ENCODE peak calls at places on chromosomes 11 and 22, in nine cellular contexts. One of them, this sample, is unnamed. For H3K27me3, the result is how much of the 10 kb centered on the place peaks cover.

GRCh38 chr22:41445171-41446056 is 1.2 kb downstream of the TOB2 start:
- DNase-seq in mammary epithelial cell: peak
- DNase-seq in K562: peak
- DNase-seq in PC-3: peak
- DNase-seq in SK-N-SH: no peak
- DNase-seq in colonic mucosa: peak
- DNase-seq in astrocyte: no peak
- DNase-seq in neuronal stem cell: peak
- DNase-seq in fibroblast of lung: no peak
- DNase-seq in this sample: peak

GRCh38 chr11:67449116-67449844 is 3.2 kb downstream of the GPR152 start:
- DNase-seq in mammary epithelial cell: no peak
- DNase-seq in K562: no peak
- DNase-seq in PC-3: no peak
- DNase-seq in SK-N-SH: no peak
- DNase-seq in colonic mucosa: no peak
- DNase-seq in astrocyte: no peak
- DNase-seq in neuronal stem cell: no peak
- DNase-seq in fibroblast of lung: no peak
- DNase-seq in this sample: no peak

GRCh38 chr11:30753504-30753903 is 167.4 kb upstream of the MPPED2 start:
- DNase-seq in mammary epithelial cell: no peak
- DNase-seq in K562: no peak
- DNase-seq in PC-3: no peak
- DNase-seq in SK-N-SH: no peak
- DNase-seq in colonic mucosa: no peak
- DNase-seq in astrocyte: no peak
- DNase-seq in neuronal stem cell: no peak
- DNase-seq in fibroblast of lung: no peak
- DNase-seq in this sample: no peak

GRCh38 chr11:76148941-76149613 is 57.2 kb downstream of the WNT11 start:
- DNase-seq in mammary epithelial cell: no peak
- DNase-seq in K562: no peak
- DNase-seq in PC-3: peak
- DNase-seq in SK-N-SH: no peak
- DNase-seq in colonic mucosa: peak
- DNase-seq in astrocyte: no peak
- DNase-seq in neuronal stem cell: no peak
- DNase-seq in fibroblast of lung: no peak
- DNase-seq in this sample: no peak

GRCh38 chr11:126317681-126318641 is 14.1 kb downstream of the DCPS start:
- DNase-seq in mammary epithelial cell: peak
- DNase-seq in K562: no peak
- DNase-seq in PC-3: no peak
- DNase-seq in SK-N-SH: peak
- DNase-seq in colonic mucosa: peak
- DNase-seq in astrocyte: peak
- DNase-seq in neuronal stem cell: no peak
- DNase-seq in fibroblast of lung: peak
- DNase-seq in this sample: peak

GRCh38 chr22:40855104-40855959 is 1.1 kb downstream of the ST13 start:
- DNase-seq in mammary epithelial cell: peak
- DNase-seq in K562: peak
- DNase-seq in PC-3: no peak
- DNase-seq in SK-N-SH: no peak
- DNase-seq in colonic mucosa: no peak
- DNase-seq in astrocyte: no peak
- DNase-seq in neuronal stem cell: no peak
- DNase-seq in fibroblast of lung: peak
- DNase-seq in this sample: peak

GRCh38 chr11:214083-214482 is 6.6 kb downstream of the RIC8A start:
- DNase-seq in mammary epithelial cell: no peak
- DNase-seq in K562: no peak
- DNase-seq in PC-3: no peak
- DNase-seq in SK-N-SH: no peak
- DNase-seq in colonic mucosa: no peak
- DNase-seq in astrocyte: no peak
- DNase-seq in neuronal stem cell: no peak
- DNase-seq in fibroblast of lung: no peak
- DNase-seq in this sample: no peak

GRCh38 chr11:114399903-114400221 is 449 bp downstream of the C11orf71 start:
- DNase-seq in mammary epithelial cell: no peak
- DNase-seq in K562: peak
- DNase-seq in PC-3: no peak
- DNase-seq in SK-N-SH: no peak
- DNase-seq in colonic mucosa: no peak
- DNase-seq in astrocyte: no peak
- DNase-seq in neuronal stem cell: no peak
- DNase-seq in fibroblast of lung: no peak
- DNase-seq in this sample: peak

GRCh38 chr22:46097268-46097900 is 52.9 kb upstream of the PPARA start:
- DNase-seq in mammary epithelial cell: no peak
- DNase-seq in K562: no peak
- DNase-seq in PC-3: no peak
- DNase-seq in SK-N-SH: no peak
- DNase-seq in colonic mucosa: no peak
- DNase-seq in astrocyte: no peak
- DNase-seq in neuronal stem cell: no peak
- DNase-seq in fibroblast of lung: no peak
- DNase-seq in this sample: no peak

GRCh38 chr11:64569300-64569970 is 21.6 kb upstream of the SLC22A12 start:
- DNase-seq in mammary epithelial cell: no peak
- DNase-seq in K562: no peak
- DNase-seq in PC-3: no peak
- DNase-seq in SK-N-SH: peak
- DNase-seq in colonic mucosa: no peak
- DNase-seq in astrocyte: no peak
- DNase-seq in neuronal stem cell: no peak
- DNase-seq in fibroblast of lung: no peak
- DNase-seq in this sample: no peak

GRCh38 chr11:115905331-115905730 is 401.1 kb upstream of the CADM1 start:
- DNase-seq in mammary epithelial cell: peak
- DNase-seq in K562: no peak
- DNase-seq in PC-3: no peak
- DNase-seq in SK-N-SH: no peak
- DNase-seq in colonic mucosa: no peak
- DNase-seq in astrocyte: peak
- DNase-seq in neuronal stem cell: no peak
- DNase-seq in fibroblast of lung: peak
- DNase-seq in this sample: no peak
- H3K27me3 ChIP-seq in mammary epithelial cell: under half
- H3K27me3 ChIP-seq in K562: under half
- H3K27me3 ChIP-seq in PC-3: under half
- H3K27me3 ChIP-seq in SK-N-SH: under half
- H3K27me3 ChIP-seq in colonic mucosa: under half
- H3K27me3 ChIP-seq in astrocyte: under half
- H3K27me3 ChIP-seq in neuronal stem cell: under half
- H3K27me3 ChIP-seq in fibroblast of lung: under half
- H3K27me3 ChIP-seq in this sample: under half

GRCh38 chr22:19710020-19710768 is 4.1 kb upstream of the SEPTIN5 start:
- DNase-seq in mammary epithelial cell: no peak
- DNase-seq in K562: no peak
- DNase-seq in PC-3: no peak
- DNase-seq in SK-N-SH: no peak
- DNase-seq in colonic mucosa: no peak
- DNase-seq in astrocyte: no peak
- DNase-seq in neuronal stem cell: no peak
- DNase-seq in fibroblast of lung: no peak
- DNase-seq in this sample: no peak
- H3K9ac ChIP-seq in mammary epithelial cell: no peak
- H3K9ac ChIP-seq in K562: peak
- H3K9ac ChIP-seq in PC-3: no peak
- H3K9ac ChIP-seq in SK-N-SH: no peak
- H3K9ac ChIP-seq in colonic mucosa: no peak
- H3K9ac ChIP-seq in astrocyte: no peak
- H3K9ac ChIP-seq in neuronal stem cell: no peak
- H3K9ac ChIP-seq in fibroblast of lung: no peak
- H3K9ac ChIP-seq in this sample: no peak

DNA sequence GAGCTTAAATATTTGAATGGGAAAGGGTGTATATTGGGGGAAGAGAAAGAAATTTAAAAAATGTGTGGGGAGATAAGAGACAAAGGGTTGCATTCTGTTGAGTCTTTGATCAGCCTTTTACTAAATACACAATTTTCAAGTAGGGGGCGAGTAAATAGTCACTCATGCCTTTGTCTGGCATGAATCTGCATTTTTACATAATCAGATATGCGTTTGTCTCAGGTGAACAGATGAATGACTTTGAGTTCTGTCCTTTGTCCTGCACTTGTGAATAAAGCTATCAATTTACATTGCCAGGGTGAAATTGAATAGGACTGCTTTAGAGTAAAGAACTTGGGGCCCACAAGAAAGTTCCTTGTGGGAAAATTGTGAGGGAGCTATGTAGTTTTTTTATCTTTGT is 523.6 kb upstream of the LUZP2 start:
- DNase-seq in mammary epithelial cell: no peak
- DNase-seq in K562: no peak
- DNase-seq in PC-3: no peak
- DNase-seq in SK-N-SH: no peak
- DNase-seq in colonic mucosa: no peak
- DNase-seq in astrocyte: peak
- DNase-seq in neuronal stem cell: no peak
- DNase-seq in fibroblast of lung: no peak
- DNase-seq in this sample: no peak
- H3K4me3 ChIP-seq in mammary epithelial cell: no peak
- H3K4me3 ChIP-seq in K562: no peak
- H3K4me3 ChIP-seq in PC-3: no peak
- H3K4me3 ChIP-seq in SK-N-SH: no peak
- H3K4me3 ChIP-seq in colonic mucosa: no peak
- H3K4me3 ChIP-seq in astrocyte: no peak
- H3K4me3 ChIP-seq in neuronal stem cell: no peak
- H3K4me3 ChIP-seq in fibroblast of lung: no peak
- H3K4me3 ChIP-seq in this sample: no peak

GRCh38 chr22:26339755-26340154 is 89.3 kb upstream of the ASPHD2 start:
- DNase-seq in mammary epithelial cell: no peak
- DNase-seq in K562: no peak
- DNase-seq in PC-3: no peak
- DNase-seq in SK-N-SH: no peak
- DNase-seq in colonic mucosa: no peak
- DNase-seq in astrocyte: no peak
- DNase-seq in neuronal stem cell: no peak
- DNase-seq in fibroblast of lung: no peak
- DNase-seq in this sample: no peak
- H3K27me3 ChIP-seq in mammary epithelial cell: under half
- H3K27me3 ChIP-seq in K562: under half
- H3K27me3 ChIP-seq in PC-3: under half
- H3K27me3 ChIP-seq in SK-N-SH: under half
- H3K27me3 ChIP-seq in colonic mucosa: under half
- H3K27me3 ChIP-seq in astrocyte: under half
- H3K27me3 ChIP-seq in neuronal stem cell: under half
- H3K27me3 ChIP-seq in fibroblast of lung: under half
- H3K27me3 ChIP-seq in this sample: half or more

DNA sequence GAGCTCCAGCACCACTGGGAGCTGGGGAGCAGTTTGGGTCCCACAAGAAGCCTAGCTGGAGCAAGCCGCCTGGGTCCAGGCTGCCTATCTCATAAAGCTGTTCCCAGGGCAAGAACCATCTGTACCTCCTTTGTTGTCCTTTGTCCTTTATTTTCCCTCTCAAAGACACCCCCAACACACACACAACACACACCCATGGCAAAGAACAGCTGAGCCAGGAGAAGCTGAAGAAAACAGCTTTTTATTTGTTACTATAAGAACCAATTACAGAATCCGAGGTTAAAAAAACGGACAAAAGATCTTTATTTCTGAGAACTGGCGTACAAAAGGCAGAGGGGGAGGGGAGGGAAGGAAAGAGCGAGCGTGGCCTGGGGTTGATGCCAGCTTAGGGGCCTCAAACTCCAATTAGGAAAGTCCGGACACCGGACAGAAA is 1.7 kb upstream of the TUT1 start:
- DNase-seq in mammary epithelial cell: no peak
- DNase-seq in K562: no peak
- DNase-seq in PC-3: no peak
- DNase-seq in SK-N-SH: no peak
- DNase-seq in colonic mucosa: no peak
- DNase-seq in astrocyte: no peak
- DNase-seq in neuronal stem cell: no peak
- DNase-seq in fibroblast of lung: no peak
- DNase-seq in this sample: no peak
- H3K9ac ChIP-seq in mammary epithelial cell: no peak
- H3K9ac ChIP-seq in K562: peak
- H3K9ac ChIP-seq in PC-3: no peak
- H3K9ac ChIP-seq in SK-N-SH: no peak
- H3K9ac ChIP-seq in colonic mucosa: no peak
- H3K9ac ChIP-seq in astrocyte: peak
- H3K9ac ChIP-seq in neuronal stem cell: no peak
- H3K9ac ChIP-seq in fibroblast of lung: no peak
- H3K9ac ChIP-seq in this sample: peak

GRCh38 chr22:32409977-32410376 is 2.1 kb downstream of the RTCB start:
- DNase-seq in mammary epithelial cell: no peak
- DNase-seq in K562: no peak
- DNase-seq in PC-3: no peak
- DNase-seq in SK-N-SH: no peak
- DNase-seq in colonic mucosa: peak
- DNase-seq in astrocyte: no peak
- DNase-seq in neuronal stem cell: no peak
- DNase-seq in fibroblast of lung: no peak
- DNase-seq in this sample: no peak
- H3K4me3 ChIP-seq in mammary epithelial cell: no peak
- H3K4me3 ChIP-seq in K562: no peak
- H3K4me3 ChIP-seq in PC-3: no peak
- H3K4me3 ChIP-seq in SK-N-SH: no peak
- H3K4me3 ChIP-seq in colonic mucosa: no peak
- H3K4me3 ChIP-seq in astrocyte: no peak
- H3K4me3 ChIP-seq in neuronal stem cell: no peak
- H3K4me3 ChIP-seq in fibroblast of lung: no peak
- H3K4me3 ChIP-seq in this sample: no peak

GRCh38 chr11:128894685-128895084 is 3.5 kb downstream of the KCNJ5 start:
- DNase-seq in mammary epithelial cell: no peak
- DNase-seq in K562: peak
- DNase-seq in PC-3: no peak
- DNase-seq in SK-N-SH: peak
- DNase-seq in colonic mucosa: peak
- DNase-seq in astrocyte: no peak
- DNase-seq in neuronal stem cell: no peak
- DNase-seq in fibroblast of lung: no peak
- DNase-seq in this sample: no peak
- H3K27me3 ChIP-seq in mammary epithelial cell: under half
- H3K27me3 ChIP-seq in K562: under half
- H3K27me3 ChIP-seq in PC-3: under half
- H3K27me3 ChIP-seq in SK-N-SH: under half
- H3K27me3 ChIP-seq in colonic mucosa: under half
- H3K27me3 ChIP-seq in astrocyte: under half
- H3K27me3 ChIP-seq in neuronal stem cell: under half
- H3K27me3 ChIP-seq in fibroblast of lung: under half
- H3K27me3 ChIP-seq in this sample: under half

DNA sequence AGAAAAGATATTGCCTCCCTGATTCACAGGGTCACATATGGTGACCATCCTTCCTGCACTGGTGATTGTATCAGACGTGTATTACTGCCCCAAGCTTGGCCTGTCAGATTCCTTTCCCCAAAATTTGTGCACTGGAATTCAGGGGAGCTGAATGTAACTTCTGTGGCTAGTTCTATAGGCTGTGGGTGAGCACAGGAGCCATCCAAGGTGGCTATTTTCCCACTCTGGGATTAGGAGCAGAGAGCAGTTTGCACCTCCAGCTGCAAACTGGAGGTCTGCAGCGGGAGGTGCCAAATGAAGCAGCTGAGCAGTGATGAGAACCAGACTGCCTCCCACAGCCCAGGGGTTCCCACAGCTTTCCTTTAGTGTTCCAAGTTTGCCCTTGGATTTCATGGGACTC is 124.2 kb upstream of the PITPNB start:
- DNase-seq in mammary epithelial cell: no peak
- DNase-seq in K562: no peak
- DNase-seq in PC-3: no peak
- DNase-seq in SK-N-SH: peak
- DNase-seq in colonic mucosa: no peak
- DNase-seq in astrocyte: no peak
- DNase-seq in neuronal stem cell: no peak
- DNase-seq in fibroblast of lung: no peak
- DNase-seq in this sample: no peak
- H3K9ac ChIP-seq in mammary epithelial cell: no peak
- H3K9ac ChIP-seq in K562: no peak
- H3K9ac ChIP-seq in PC-3: no peak
- H3K9ac ChIP-seq in SK-N-SH: no peak
- H3K9ac ChIP-seq in colonic mucosa: no peak
- H3K9ac ChIP-seq in astrocyte: no peak
- H3K9ac ChIP-seq in neuronal stem cell: no peak
- H3K9ac ChIP-seq in fibroblast of lung: no peak
- H3K9ac ChIP-seq in this sample: no peak

This sample was measured in adipocyte.